ENCODE peak calls at places on chromosome 9, in seven cellular contexts. B is mucosa of descending colon, R is cardiac muscle cell, C is pancreas, D is upper lobe of right lung, Z is iPS DF 6.9, P is GM23248. F is an unnamed sample. For H3K4me1 and H3K9me3, the result is how much of the 10 kb centered on the place peaks cover.

GRCh38 chr9:128551652-128552152 is 685 bp upstream of the SPTAN1 start:
- DNase-seq in B (no peak), R (no peak), C (no peak), D (no peak), Z (no peak), P (no peak), F (no peak)

GRCh38 chr9:109244179-109245132 is 76.4 kb downstream of the EPB41L4B start:
- DNase-seq in B (peak), R (peak), C (peak), D (peak), Z (peak), P (peak), F (peak)

GRCh38 chr9:126582427-126582826 is 31.3 kb upstream of the LMX1B start:
- DNase-seq in B (no peak), R (no peak), C (no peak), D (no peak), Z (no peak), P (no peak), F (no peak)

GRCh38 chr9:129586647-129587046 is 34.3 kb downstream of the C9orf50 start:
- DNase-seq in B (no peak), R (no peak), C (no peak), D (no peak), Z (no peak), P (no peak), F (no peak)

GRCh38 chr9:93422987-93423386 is 28.5 kb upstream of the FAM120A start:
- DNase-seq in B (no peak), R (no peak), C (no peak), D (no peak), Z (no peak), P (no peak), F (no peak)

GRCh38 chr9:72327631-72328030 is 37.4 kb downstream of the ZFAND5 start:
- DNase-seq in B (no peak), R (no peak), C (no peak), D (no peak), Z (no peak), P (no peak), F (no peak)

GRCh38 chr9:2729721-2730120 is 12.4 kb downstream of the KCNV2 start:
- DNase-seq in B (no peak), R (no peak), C (no peak), D (no peak), Z (no peak), P (peak), F (no peak)

GRCh38 chr9:21121079-21121478 is 20.6 kb downstream of the IFNW1 start:
- DNase-seq in B (no peak), R (no peak), C (no peak), D (no peak), Z (no peak), P (no peak), F (no peak)

GRCh38 chr9:27059406-27059805 is 49.6 kb upstream of the TEK start:
- DNase-seq in B (no peak), R (no peak), C (no peak), D (no peak), Z (no peak), P (no peak), F (peak)

GRCh38 chr9:92147030-92147853 is 32.0 kb upstream of the SPTLC1 start:
- DNase-seq in B (no peak), R (no peak), C (peak), D (peak), Z (no peak), P (peak), F (peak)

GRCh38 chr9:91421987-91422765 is 1.5 kb downstream of the NFIL3 start:
- DNase-seq in B (no peak), R (peak), C (no peak), D (no peak), Z (no peak), P (peak), F (peak)

GRCh38 chr9:71929223-71929622 is 17.8 kb downstream of the C9orf85 start:
- DNase-seq in B (no peak), R (no peak), C (no peak), D (no peak), Z (no peak), P (peak), F (no peak)

GRCh38 chr9:115694014-115694413 is 459.6 kb upstream of the PAPPA start:
- DNase-seq in B (no peak), R (peak), C (no peak), D (no peak), Z (peak), P (peak), F (no peak)

GRCh38 chr9:132404228-132404881 is 2.3 kb downstream of the TTF1 start:
- DNase-seq in B (no peak), R (no peak), C (no peak), D (no peak), Z (no peak), P (no peak), F (no peak)

GRCh38 chr9:82024931-82025330 is 36.4 kb downstream of the SPATA31D1 start:
- DNase-seq in B (no peak), R (no peak), C (no peak), D (no peak), Z (no peak), P (no peak), F (no peak)

GRCh38 chr9:134660407-134660806 is 18.8 kb downstream of the COL5A1 start:
- DNase-seq in B (no peak), R (no peak), C (no peak), D (no peak), Z (no peak), P (no peak), F (no peak)

GRCh38 chr9:76219555-76220151 is 174.6 kb downstream of the RFK start:
- DNase-seq in B (no peak), R (no peak), C (no peak), D (no peak), Z (no peak), P (peak), F (no peak)

GRCh38 chr9:136806067-136806466 is 1.7 kb upstream of the RABL6 start:
- DNase-seq in B (no peak), R (no peak), C (peak), D (peak), Z (no peak), P (no peak), F (no peak)

GRCh38 chr9:91896513-91897121 is 53.4 kb downstream of the ROR2 start:
- DNase-seq in B (peak), R (peak), C (peak), D (no peak), Z (no peak), P (peak), F (no peak)

GRCh38 chr9:117987945-117988344 is 283.7 kb downstream of the TLR4 start:
- DNase-seq in B (no peak), R (no peak), C (no peak), D (no peak), Z (no peak), P (no peak), F (no peak)

GRCh38 chr9:546235-546634 is 295.3 kb upstream of the DMRT1 start:
- DNase-seq in B (no peak), R (peak), C (no peak), D (no peak), Z (no peak), P (no peak), F (no peak)
- H3K4me3 ChIP-seq in B (no peak), R (peak), C (no peak), D (no peak), Z (no peak), P (no peak), F (no peak)

GRCh38 chr9:79885093-79885857 is 313.5 kb downstream of the TLE4 start:
- DNase-seq in B (no peak), R (no peak), C (no peak), D (no peak), Z (no peak), P (no peak), F (no peak)
- H3K4me1 ChIP-seq in B (under half), R (under half), C (under half), D (under half), Z (under half), P (under half), F (under half)

GRCh38 chr9:69865986-69866385 is 45.4 kb downstream of the CFAP95 start:
- DNase-seq in B (no peak), R (no peak), C (no peak), D (no peak), Z (no peak), P (no peak), F (no peak)
- H3K9me3 ChIP-seq in B (under half), R (under half), C (under half), D (under half), Z (under half), P (under half), F (under half)

GRCh38 chr9:74499111-74499601 is 2.0 kb downstream of the RORB start:
- DNase-seq in B (no peak), R (peak), C (no peak), D (no peak), Z (no peak), P (no peak), F (no peak)
- H3K4me3 ChIP-seq in B (no peak), R (peak), C (no peak), D (peak), Z (peak), P (no peak), F (no peak)

DNA sequence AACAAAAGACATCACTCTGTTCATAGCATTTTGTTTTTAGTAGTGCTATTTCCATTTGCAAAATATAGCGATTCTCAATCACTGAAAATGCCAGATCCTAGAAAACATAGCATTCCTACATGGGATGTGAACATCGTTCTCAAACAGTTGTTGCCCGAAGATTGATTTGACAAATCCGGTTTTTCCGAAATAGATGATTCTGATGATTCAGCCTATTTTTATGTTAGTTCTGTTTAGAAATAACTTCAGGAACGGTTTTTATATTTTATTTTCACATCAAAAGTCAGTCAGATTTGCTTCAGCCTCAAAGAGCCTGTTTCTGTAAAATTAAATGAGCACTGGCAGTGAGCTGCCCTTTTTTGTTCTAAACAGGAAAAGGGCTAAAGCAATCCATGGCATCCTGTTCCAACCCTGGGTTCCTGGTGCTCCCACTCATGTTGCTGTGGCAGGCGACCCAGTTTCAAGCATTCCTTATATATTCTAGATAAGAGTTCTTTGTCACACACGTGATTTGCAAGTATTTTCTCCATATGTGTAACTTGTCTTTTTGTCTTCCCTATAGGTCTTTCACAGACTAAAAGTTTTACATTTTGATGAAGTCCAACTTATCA is 14.2 kb upstream of the PSIP1 start:
- DNase-seq in B (no peak), R (no peak), C (no peak), D (no peak), Z (no peak), P (no peak), F (no peak)
- H3K4me1 ChIP-seq in B (under half), R (under half), C (under half), D (under half), Z (under half), P (under half), F (under half)

GRCh38 chr9:65432722-65433323 is 147.8 kb upstream of the FOXD4L5 start:
- DNase-seq in B (no peak), R (no peak), C (no peak), D (no peak), Z (no peak), P (no peak), F (no peak)

GRCh38 chr9:65435464-65435863 is 150.5 kb upstream of the FOXD4L5 start:
- DNase-seq in B (no peak), R (no peak), C (no peak), D (no peak), Z (no peak), P (no peak), F (no peak)

GRCh38 chr9:65426231-65426630 is 141.2 kb upstream of the FOXD4L5 start:
- DNase-seq in B (no peak), R (no peak), C (no peak), D (peak), Z (no peak), P (no peak), F (no peak)

GRCh38 chr9:65432051-65432450 is 147.0 kb upstream of the FOXD4L5 start:
- DNase-seq in B (no peak), R (no peak), C (no peak), D (no peak), Z (no peak), P (no peak), F (no peak)

GRCh38 chr9:65430221-65430620 is 145.2 kb upstream of the FOXD4L5 start:
- DNase-seq in B (no peak), R (no peak), C (no peak), D (no peak), Z (no peak), P (no peak), F (no peak)
- H3K9me3 ChIP-seq in B (half or more), R (under half), C (under half), D (under half), Z (under half), P (under half), F (under half)

DNA sequence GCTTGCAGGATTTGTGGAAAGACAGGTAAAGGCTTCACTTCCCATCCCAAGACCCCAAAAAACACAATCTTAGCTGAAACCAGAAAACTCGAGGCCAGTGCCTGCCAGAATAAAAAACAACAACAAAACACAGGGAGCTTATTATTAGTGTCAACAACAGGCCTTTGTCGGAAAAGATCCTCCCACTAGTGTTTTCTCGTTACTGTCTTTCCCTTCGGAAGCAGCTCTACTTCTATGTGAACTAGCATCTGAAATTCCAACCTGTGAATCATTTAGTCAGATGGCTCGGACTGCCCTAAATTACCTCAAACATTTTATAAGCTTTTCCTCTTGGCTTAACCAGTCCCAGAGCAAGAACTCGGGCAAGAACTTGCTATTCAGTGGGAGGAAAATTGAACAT is 122.2 kb upstream of the GNA14 start:
- DNase-seq in B (no peak), R (no peak), C (no peak), D (no peak), Z (no peak), P (no peak), F (no peak)
- H3K4me3 ChIP-seq in B (no peak), R (no peak), C (no peak), D (no peak), Z (no peak), P (no peak), F (no peak)